ENCODE peak calls at places on chromosomes 2 and 18, in five cellular contexts. V, X, J, N and G are unnamed samples.

GRCh38 chr2:48398285-48399135 is 131.4 kb upstream of the STON1 start:
- DNase-seq in V (no peak), X (no peak), J (no peak), N (peak), G (no peak)

GRCh38 chr2:1052671-1053270 is 102.1 kb downstream of the SNTG2 start:
- DNase-seq in V (no peak), X (no peak), J (no peak), N (no peak), G (no peak)

GRCh38 chr2:216633616-216634316 is 546 bp downstream of the IGFBP2 start:
- DNase-seq in V (no peak), X (peak), J (no peak), N (no peak), G (peak)

GRCh38 chr2:198362777-198363176 is 558.4 kb downstream of the PLCL1 start:
- DNase-seq in V (no peak), X (no peak), J (no peak), N (no peak), G (no peak)

GRCh38 chr2:60659026-60659425 is 97.0 kb upstream of the PAPOLG start:
- DNase-seq in V (no peak), X (no peak), J (no peak), N (no peak), G (no peak)

GRCh38 chr18:62325806-62326645 is 916 bp downstream of the TNFRSF11A start:
- DNase-seq in V (no peak), X (no peak), J (peak), N (peak), G (no peak)

GRCh38 chr18:9947248-9947647 is 33.4 kb downstream of the VAPA start:
- DNase-seq in V (no peak), X (no peak), J (no peak), N (no peak), G (no peak)

GRCh38 chr2:173884403-173884802 is 80.8 kb downstream of the SP3 start:
- DNase-seq in V (peak), X (peak), J (peak), N (no peak), G (peak)

GRCh38 chr2:12261993-12262680 is 454.6 kb upstream of the TRIB2 start:
- DNase-seq in V (no peak), X (no peak), J (no peak), N (no peak), G (no peak)

GRCh38 chr2:54966165-54966819 is 84.0 kb downstream of the RTN4 start:
- DNase-seq in V (no peak), X (no peak), J (no peak), N (no peak), G (no peak)

GRCh38 chr2:181806039-181806392 is 85.5 kb upstream of the ITPRID2 start:
- DNase-seq in V (no peak), X (no peak), J (no peak), N (no peak), G (no peak)

GRCh38 chr2:176139621-176140020 is 10.1 kb downstream of the HOXD8 start:
- DNase-seq in V (no peak), X (no peak), J (no peak), N (no peak), G (no peak)

GRCh38 chr2:17800219-17800618 is 16.0 kb upstream of the MSGN1 start:
- DNase-seq in V (no peak), X (no peak), J (no peak), N (no peak), G (no peak)

GRCh38 chr18:64713284-64713683 is 564.4 kb upstream of the LINC00305 start:
- DNase-seq in V (no peak), X (no peak), J (no peak), N (no peak), G (no peak)

GRCh38 chr18:78831603-78832002 is 148.0 kb upstream of the SALL3 start:
- DNase-seq in V (no peak), X (no peak), J (no peak), N (no peak), G (no peak)

GRCh38 chr2:101036562-101036961 is 34.5 kb downstream of the RPL31 start:
- DNase-seq in V (no peak), X (no peak), J (no peak), N (peak), G (no peak)

GRCh38 chr2:69615969-69616368 is 27.6 kb downstream of the AAK1 start:
- DNase-seq in V (no peak), X (no peak), J (no peak), N (no peak), G (no peak)